ENCODE peak calls at places on chromosomes 12 and 14, in five cellular contexts. P is iris pigment epithelial cell; L is activated CD4-positive, alpha-beta memory T cell treated with anti-CD3 and anti-CD28 coated beads, Interleukin-2, amount 10 ng/mL, durations not matched to agents 7 days and 5 days; J is trophoblast cell; E is BJ. A is an unnamed sample.
A peak's percentile ranks its signal among the peaks of the same experiment; 100 is the strongest.

GRCh38 chr12:123119808-123120207 is 31.1 kb downstream of the PITPNM2 start:
- DNase-seq in P (no peak), L (peak; percentile 41), J (peak; percentile 78), E (no peak), A (no peak)

GRCh38 chr12:51922146-51922545 is 14.8 kb downstream of the ACVRL1 start:
- DNase-seq in P (no peak), L (no peak), J (no peak), E (no peak), A (no peak)

GRCh38 chr14:90291699-90292098 is 35.3 kb downstream of the PSMC1 start:
- DNase-seq in P (no peak), L (no peak), J (peak; percentile 22), E (no peak), A (no peak)

GRCh38 chr12:12017135-12017581 is 53.6 kb upstream of the BCL2L14 start:
- DNase-seq in P (no peak), L (no peak), J (peak; percentile 90), E (no peak), A (no peak)

GRCh38 chr12:34402899-34403705 is 380.8 kb downstream of the ALG10 start:
- DNase-seq in P (no peak), L (peak; percentile 3), J (no peak), E (no peak), A (no peak)

GRCh38 chr14:98477935-98478334 is 794.1 kb downstream of the BCL11B start:
- DNase-seq in P (no peak), L (no peak), J (peak; percentile 2), E (no peak), A (no peak)

GRCh38 chr12:122515275-122515674 is 11.5 kb downstream of the RSRC2 start:
- DNase-seq in P (no peak), L (no peak), J (no peak), E (no peak), A (no peak)

GRCh38 chr14:24634158-24634557 is at the start of gene GZMB:
- DNase-seq in P (no peak), L (peak; percentile 88), J (no peak), E (no peak), A (no peak)

GRCh38 chr12:76236640-76237039 is 111.6 kb downstream of the BBS10 start:
- DNase-seq in P (peak; percentile 79), L (no peak), J (peak; percentile 29), E (no peak), A (no peak)

GRCh38 chr14:24196071-24197061 is 1.1 kb upstream of the TM9SF1 start:
- DNase-seq in P (peak; percentile 42), L (no peak), J (peak; percentile 56), E (no peak), A (no peak)

GRCh38 chr12:6116481-6117021 is 7.9 kb downstream of the VWF start:
- DNase-seq in P (peak; percentile 76), L (no peak), J (peak; percentile 78), E (no peak), A (no peak)

GRCh38 chr14:53924754-53925153 is 31.9 kb downstream of the BMP4 start:
- DNase-seq in P (peak; percentile 92), L (no peak), J (peak; percentile 78), E (peak; percentile 88), A (peak; percentile 55)

GRCh38 chr12:92478692-92479091 is 224.1 kb upstream of the PLEKHG7 start:
- DNase-seq in P (no peak), L (no peak), J (no peak), E (no peak), A (no peak)

GRCh38 chr14:94773682-94774211 is 3.8 kb upstream of the GSC start:
- DNase-seq in P (no peak), L (no peak), J (no peak), E (no peak), A (no peak)

GRCh38 chr14:76812093-76812421 is 625 bp downstream of the ANGEL1 start:
- DNase-seq in P (no peak), L (no peak), J (peak; percentile 42), E (no peak), A (no peak)

GRCh38 chr12:64864319-64864718 is 39.9 kb downstream of the TBC1D30 start:
- DNase-seq in P (no peak), L (no peak), J (no peak), E (no peak), A (no peak)

GRCh38 chr14:94342334-94342934 is 19.3 kb upstream of the SERPINA6 start:
- DNase-seq in P (peak; percentile 97), L (no peak), J (peak; percentile 15), E (peak; percentile 95), A (peak; percentile 98)

A was measured in AG09319.